ENCODE peak calls at places on chromosomes 11 and 22, in five cellular contexts. One of them, this sample, is unnamed.

GRCh38 chr11:71181566-71181965 is 70.8 kb downstream of the SHANK2 start:
- DNase-seq in neural crest cell: no peak
- DNase-seq in upper lobe of right lung: no peak
- DNase-seq in fibroblast of the aortic adventitia: no peak
- DNase-seq in spleen: peak
- DNase-seq in this sample: no peak

GRCh38 chr11:34790620-34791019 is 125.6 kb downstream of the APIP start:
- DNase-seq in spleen: no peak
- DNase-seq in neural crest cell: no peak
- DNase-seq in upper lobe of right lung: no peak
- DNase-seq in fibroblast of the aortic adventitia: no peak
- DNase-seq in this sample: no peak

GRCh38 chr11:73710964-73711363 is 49.9 kb downstream of the RAB6A start:
- DNase-seq in fibroblast of the aortic adventitia: no peak
- DNase-seq in neural crest cell: no peak
- DNase-seq in spleen: no peak
- DNase-seq in upper lobe of right lung: no peak
- DNase-seq in this sample: no peak

GRCh38 chr22:45008853-45009751 is 703 bp downstream of the PHF21B start:
- DNase-seq in fibroblast of the aortic adventitia: no peak
- DNase-seq in spleen: no peak
- DNase-seq in upper lobe of right lung: no peak
- DNase-seq in neural crest cell: peak
- DNase-seq in this sample: no peak

GRCh38 chr22:21032037-21032842 is at the start of gene SLC7A4:
- DNase-seq in spleen: peak
- DNase-seq in upper lobe of right lung: no peak
- DNase-seq in neural crest cell: no peak
- DNase-seq in fibroblast of the aortic adventitia: no peak
- DNase-seq in this sample: no peak

GRCh38 chr11:108483163-108483562 is 15.0 kb downstream of the POGLUT3 start:
- DNase-seq in spleen: no peak
- DNase-seq in neural crest cell: no peak
- DNase-seq in fibroblast of the aortic adventitia: peak
- DNase-seq in upper lobe of right lung: no peak
- DNase-seq in this sample: no peak

GRCh38 chr11:9726313-9727022 is 62.6 kb downstream of the SWAP70 start:
- DNase-seq in spleen: no peak
- DNase-seq in upper lobe of right lung: no peak
- DNase-seq in neural crest cell: no peak
- DNase-seq in fibroblast of the aortic adventitia: peak
- DNase-seq in this sample: no peak

GRCh38 chr22:47633111-47633510 is 870.7 kb downstream of the TBC1D22A start:
- DNase-seq in fibroblast of the aortic adventitia: no peak
- DNase-seq in spleen: no peak
- DNase-seq in neural crest cell: no peak
- DNase-seq in upper lobe of right lung: peak
- DNase-seq in this sample: no peak

GRCh38 chr22:37330200-37331033 is 48.1 kb downstream of the CYTH4 start:
- DNase-seq in spleen: no peak
- DNase-seq in fibroblast of the aortic adventitia: peak
- DNase-seq in neural crest cell: peak
- DNase-seq in upper lobe of right lung: peak
- DNase-seq in this sample: no peak
- TF ChIP-seq CTCF in spleen: no peak
- TF ChIP-seq CTCF in fibroblast of the aortic adventitia: no peak
- TF ChIP-seq CTCF in neural crest cell: peak
- TF ChIP-seq CTCF in upper lobe of right lung: no peak
- TF ChIP-seq CTCF in this sample: no peak

DNA sequence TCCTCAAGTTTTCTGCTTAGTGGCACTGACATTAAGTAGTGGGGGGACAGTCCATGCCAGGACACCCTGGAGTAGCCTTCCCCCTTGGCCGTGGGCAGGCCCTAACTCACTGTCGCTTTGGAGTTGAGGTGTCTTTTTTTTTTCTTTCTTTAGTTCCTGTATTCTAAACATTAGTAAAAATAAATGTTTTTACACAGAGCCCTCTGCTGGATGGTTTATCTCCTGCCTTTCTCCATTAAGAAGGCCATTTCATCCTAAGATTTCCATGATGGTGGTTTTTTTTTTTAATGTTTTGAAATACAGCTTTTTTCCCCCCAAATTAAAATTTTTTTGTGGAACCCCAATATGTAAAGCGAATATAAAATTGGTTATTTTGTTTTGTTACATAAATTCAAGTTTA is 1.8 kb upstream of the TIGD3 start:
- DNase-seq in spleen: no peak
- DNase-seq in fibroblast of the aortic adventitia: peak
- DNase-seq in upper lobe of right lung: no peak
- DNase-seq in neural crest cell: no peak
- DNase-seq in this sample: no peak
- TF ChIP-seq CTCF in spleen: no peak
- TF ChIP-seq CTCF in fibroblast of the aortic adventitia: peak
- TF ChIP-seq CTCF in upper lobe of right lung: peak
- TF ChIP-seq CTCF in neural crest cell: peak
- TF ChIP-seq CTCF in this sample: peak

GRCh38 chr11:65016705-65017104 is 2.7 kb downstream of the ARL2 start:
- DNase-seq in upper lobe of right lung: no peak
- DNase-seq in spleen: no peak
- DNase-seq in neural crest cell: no peak
- DNase-seq in fibroblast of the aortic adventitia: no peak
- DNase-seq in this sample: no peak

GRCh38 chr11:65013130-65013691 is 749 bp upstream of the ARL2 start:
- DNase-seq in neural crest cell: peak
- DNase-seq in fibroblast of the aortic adventitia: peak
- DNase-seq in spleen: peak
- DNase-seq in upper lobe of right lung: peak
- DNase-seq in this sample: no peak

GRCh38 chr11:65014146-65014960 is at the start of gene ARL2:
- DNase-seq in upper lobe of right lung: peak
- DNase-seq in spleen: peak
- DNase-seq in fibroblast of the aortic adventitia: no peak
- DNase-seq in neural crest cell: no peak
- DNase-seq in this sample: no peak

GRCh38 chr11:65017927-65018326 is 4.0 kb downstream of the ARL2 start:
- DNase-seq in fibroblast of the aortic adventitia: no peak
- DNase-seq in neural crest cell: no peak
- DNase-seq in upper lobe of right lung: no peak
- DNase-seq in spleen: no peak
- DNase-seq in this sample: no peak

GRCh38 chr11:65013692-65014145 is 241 bp upstream of the ARL2 start:
- DNase-seq in upper lobe of right lung: peak
- DNase-seq in neural crest cell: peak
- DNase-seq in fibroblast of the aortic adventitia: peak
- DNase-seq in spleen: peak
- DNase-seq in this sample: no peak
- TF ChIP-seq CTCF in upper lobe of right lung: no peak
- TF ChIP-seq CTCF in neural crest cell: no peak
- TF ChIP-seq CTCF in fibroblast of the aortic adventitia: peak
- TF ChIP-seq CTCF in spleen: peak
- TF ChIP-seq CTCF in this sample: no peak

DNA sequence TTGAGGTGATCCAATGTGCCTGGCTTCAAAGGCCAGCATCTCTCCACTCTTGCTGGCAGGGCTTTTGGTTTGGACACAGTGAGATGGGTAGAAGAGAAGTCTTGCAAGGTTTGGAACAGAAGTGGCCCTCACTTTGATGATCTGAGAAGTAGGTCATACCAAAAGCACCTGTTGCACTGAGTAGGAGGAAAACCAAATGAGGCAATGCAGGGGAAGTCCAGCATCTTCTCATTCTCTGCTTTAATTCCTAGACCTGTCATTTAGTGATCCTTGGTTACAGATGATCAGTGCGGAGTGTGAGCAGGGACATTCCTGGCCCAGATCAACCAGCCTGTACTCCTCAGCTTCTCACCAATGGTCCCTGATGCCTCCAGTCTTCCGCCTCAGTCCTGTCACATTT is 990.5 kb downstream of the OPCML start:
- DNase-seq in fibroblast of the aortic adventitia: no peak
- DNase-seq in spleen: no peak
- DNase-seq in upper lobe of right lung: no peak
- DNase-seq in neural crest cell: no peak
- DNase-seq in this sample: no peak
- TF ChIP-seq CTCF in fibroblast of the aortic adventitia: no peak
- TF ChIP-seq CTCF in spleen: no peak
- TF ChIP-seq CTCF in upper lobe of right lung: no peak
- TF ChIP-seq CTCF in neural crest cell: no peak
- TF ChIP-seq CTCF in this sample: no peak

GRCh38 chr11:46570790-46571398 is 22.9 kb downstream of the AMBRA1 start:
- DNase-seq in fibroblast of the aortic adventitia: no peak
- DNase-seq in spleen: no peak
- DNase-seq in upper lobe of right lung: no peak
- DNase-seq in neural crest cell: no peak
- DNase-seq in this sample: no peak

GRCh38 chr11:46577058-46577457 is 16.8 kb downstream of the AMBRA1 start:
- DNase-seq in spleen: no peak
- DNase-seq in fibroblast of the aortic adventitia: no peak
- DNase-seq in upper lobe of right lung: no peak
- DNase-seq in neural crest cell: no peak
- DNase-seq in this sample: no peak

DNA sequence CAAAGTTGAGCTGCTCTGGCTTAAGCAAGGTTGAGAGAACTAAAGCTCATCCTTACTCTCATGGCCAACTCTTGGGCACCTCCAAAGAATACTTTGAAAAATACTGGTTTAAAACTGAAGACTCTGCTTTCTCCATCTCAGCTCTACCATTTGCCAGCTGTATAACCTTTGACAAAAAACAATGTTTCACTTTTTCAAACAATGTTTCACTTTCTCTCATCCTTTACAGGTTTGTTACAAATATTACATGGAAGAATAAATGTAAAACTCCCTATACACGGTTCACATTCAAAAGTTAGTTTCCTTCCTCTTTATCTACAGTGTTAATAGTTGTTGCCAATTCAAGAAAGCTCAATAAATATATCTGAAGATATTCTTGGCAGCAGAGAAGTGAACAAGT is 19.2 kb downstream of the AMBRA1 start:
- DNase-seq in spleen: no peak
- DNase-seq in neural crest cell: no peak
- DNase-seq in upper lobe of right lung: no peak
- DNase-seq in fibroblast of the aortic adventitia: no peak
- DNase-seq in this sample: no peak
- TF ChIP-seq CTCF in spleen: no peak
- TF ChIP-seq CTCF in neural crest cell: no peak
- TF ChIP-seq CTCF in upper lobe of right lung: no peak
- TF ChIP-seq CTCF in fibroblast of the aortic adventitia: no peak
- TF ChIP-seq CTCF in this sample: no peak

GRCh38 chr11:3164540-3165151 is 464 bp downstream of the OSBPL5 start:
- DNase-seq in neural crest cell: no peak
- DNase-seq in fibroblast of the aortic adventitia: no peak
- DNase-seq in spleen: peak
- DNase-seq in upper lobe of right lung: peak
- DNase-seq in this sample: peak

GRCh38 chr11:3165916-3166267 is 782 bp upstream of the OSBPL5 start:
- DNase-seq in spleen: peak
- DNase-seq in fibroblast of the aortic adventitia: no peak
- DNase-seq in neural crest cell: no peak
- DNase-seq in upper lobe of right lung: no peak
- DNase-seq in this sample: no peak

GRCh38 chr11:3166268-3167142 is 1.4 kb upstream of the OSBPL5 start:
- DNase-seq in upper lobe of right lung: peak
- DNase-seq in neural crest cell: no peak
- DNase-seq in fibroblast of the aortic adventitia: no peak
- DNase-seq in spleen: peak
- DNase-seq in this sample: peak

GRCh38 chr11:3164138-3164539 is 971 bp downstream of the OSBPL5 start:
- DNase-seq in fibroblast of the aortic adventitia: no peak
- DNase-seq in spleen: peak
- DNase-seq in neural crest cell: no peak
- DNase-seq in upper lobe of right lung: no peak
- DNase-seq in this sample: peak

DNA sequence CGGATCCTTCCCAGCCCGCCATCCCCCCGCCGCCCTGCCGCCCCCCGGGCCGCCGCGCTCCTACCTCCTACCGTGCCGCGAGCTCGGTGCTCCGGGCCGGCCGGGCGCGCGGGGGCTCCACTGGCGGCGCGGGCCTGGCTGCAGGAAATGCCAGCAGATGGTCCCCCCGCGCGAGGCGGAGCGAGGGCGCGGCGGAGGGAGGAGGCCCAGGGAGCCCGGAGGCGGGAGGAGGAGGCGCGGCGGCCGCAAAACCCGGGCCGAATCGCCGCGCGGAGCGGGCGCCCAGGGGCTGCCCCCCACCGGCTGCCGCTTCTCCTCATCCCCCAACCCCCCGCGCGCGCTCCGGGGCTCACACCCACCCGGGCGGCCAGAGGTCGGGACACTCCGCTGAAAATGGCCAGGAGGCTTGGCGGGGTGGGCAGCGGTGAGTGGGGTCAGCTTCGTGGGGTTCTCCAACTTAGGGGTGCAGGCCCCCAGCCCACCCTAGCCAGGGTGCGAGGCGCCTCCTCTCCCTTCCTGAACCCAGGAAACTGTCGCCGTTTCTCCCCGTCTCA is at the start of gene OSBPL5:
- DNase-seq in neural crest cell: peak
- DNase-seq in upper lobe of right lung: peak
- DNase-seq in spleen: peak
- DNase-seq in fibroblast of the aortic adventitia: peak
- DNase-seq in this sample: peak
- TF ChIP-seq CTCF in neural crest cell: no peak
- TF ChIP-seq CTCF in upper lobe of right lung: no peak
- TF ChIP-seq CTCF in spleen: no peak
- TF ChIP-seq CTCF in fibroblast of the aortic adventitia: no peak
- TF ChIP-seq CTCF in this sample: no peak

GRCh38 chr11:27848423-27848822 is 148.2 kb upstream of the BDNF start:
- DNase-seq in spleen: no peak
- DNase-seq in fibroblast of the aortic adventitia: no peak
- DNase-seq in upper lobe of right lung: no peak
- DNase-seq in neural crest cell: no peak
- DNase-seq in this sample: no peak
- TF ChIP-seq CTCF in spleen: no peak
- TF ChIP-seq CTCF in fibroblast of the aortic adventitia: no peak
- TF ChIP-seq CTCF in upper lobe of right lung: no peak
- TF ChIP-seq CTCF in neural crest cell: no peak
- TF ChIP-seq CTCF in this sample: no peak

This sample was measured in chondrocyte.